ENCODE peak calls at places on chromosomes 11 and 22, in four cellular contexts. Q is A549, O is K562, U is HepG2. A is an unnamed sample.
A peak's percentile ranks its signal among the peaks of the same experiment; 100 is the strongest.

GRCh38 chr11:111452146-111452545 is 60.0 kb downstream of the BTG4 start:
- DNase-seq in Q (no peak), U (no peak), O (no peak), A (no peak)

GRCh38 chr11:75532200-75532972 is 6.6 kb upstream of the GDPD5 start:
- DNase-seq in U (peak; percentile 70), O (peak; percentile 82), Q (peak; percentile 82), A (peak; percentile 40)

GRCh38 chr11:11960687-11961086 is 47.7 kb downstream of the DKK3 start:
- DNase-seq in U (no peak), O (no peak), Q (no peak), A (no peak)

GRCh38 chr11:47495856-47496217 is 46.9 kb upstream of the RAPSN start:
- DNase-seq in Q (no peak), U (no peak), O (no peak), A (no peak)

GRCh38 chr11:68989936-68990606 is 9.3 kb upstream of the MRGPRD start:
- DNase-seq in Q (no peak), O (no peak), U (no peak), A (no peak)

GRCh38 chr11:8218840-8219239 is 44.8 kb downstream of the LMO1 start:
- DNase-seq in O (no peak), U (no peak), Q (no peak), A (no peak)

GRCh38 chr11:124834526-124835190 is 30.6 kb upstream of the ROBO3 start:
- DNase-seq in Q (no peak), U (no peak), O (no peak), A (no peak)

GRCh38 chr11:78795862-78796261 is 221.2 kb upstream of the NARS2 start:
- DNase-seq in Q (no peak), O (no peak), U (no peak), A (no peak)

GRCh38 chr11:126484266-126484665 is 128.8 kb downstream of the ST3GAL4 start:
- DNase-seq in O (no peak), Q (no peak), U (peak; percentile 11), A (no peak)

GRCh38 chr11:35622070-35622469 is 3.8 kb downstream of the FJX1 start:
- DNase-seq in O (no peak), Q (no peak), U (peak; percentile 6), A (no peak)

GRCh38 chr11:47269829-47270305 is at the start of gene MADD:
- DNase-seq in U (peak; percentile 65), O (peak; percentile 96), Q (peak; percentile 89), A (peak; percentile 55)

GRCh38 chr11:9347100-9347499 is 32.7 kb upstream of the TMEM41B start:
- DNase-seq in Q (no peak), U (no peak), O (peak; percentile 62), A (no peak)

GRCh38 chr22:37639771-37640590 is 512 bp downstream of the SH3BP1 start:
- DNase-seq in U (no peak), Q (no peak), O (peak; percentile 54), A (no peak)

GRCh38 chr11:41459602-41460405 is at the start of gene LRRC4C:
- DNase-seq in Q (no peak), O (no peak), U (no peak), A (no peak)

GRCh38 chr11:120532511-120533196 is 21.1 kb downstream of the GRIK4 start:
- DNase-seq in O (no peak), Q (no peak), U (peak; percentile 63), A (no peak)

GRCh38 chr11:126890561-126890960 is 110.0 kb downstream of the KIRREL3 start:
- DNase-seq in U (no peak), O (no peak), Q (no peak), A (no peak)

GRCh38 chr11:124676386-124676785 is 2.7 kb downstream of the SPA17 start:
- DNase-seq in Q (no peak), U (no peak), O (no peak), A (no peak)

GRCh38 chr11:67586568-67587250 is 3.1 kb downstream of the GSTP1 start:
- DNase-seq in U (no peak), O (no peak), Q (no peak), A (no peak)

GRCh38 chr11:117597083-117597482 is 199.9 kb downstream of the DSCAML1 start:
- DNase-seq in O (peak; percentile 47), U (peak; percentile 21), Q (peak; percentile 14), A (no peak)

GRCh38 chr11:28460348-28460747 is 352.2 kb downstream of the METTL15 start:
- DNase-seq in Q (no peak), O (no peak), U (no peak), A (no peak)

GRCh38 chr11:48109046-48109666 is 107.5 kb upstream of the OR4B1 start:
- DNase-seq in O (peak; percentile 50), Q (peak; percentile 71), U (peak; percentile 25), A (no peak)

GRCh38 chr22:35191412-35191811 is 65.9 kb upstream of the HMGXB4 start:
- DNase-seq in U (peak; percentile 23), Q (no peak), O (no peak), A (no peak)

GRCh38 chr11:33536178-33536577 is 164.4 kb downstream of the C11orf91 start:
- DNase-seq in U (no peak), Q (no peak), O (no peak), A (no peak)

GRCh38 chr22:20748820-20749428 is 25.0 kb upstream of the SERPIND1 start:
- DNase-seq in Q (no peak), U (no peak), O (no peak), A (peak; percentile 82)

GRCh38 chr11:130817608-130817944 is 98.7 kb downstream of the SNX19 start:
- DNase-seq in Q (no peak), U (no peak), O (no peak), A (no peak)

GRCh38 chr11:129372609-129373488 is 2.8 kb upstream of the BARX2 start:
- DNase-seq in Q (no peak), U (no peak), O (no peak), A (no peak)

GRCh38 chr11:63007920-63008319 is 7.7 kb downstream of the SLC22A8 start:
- DNase-seq in O (peak; percentile 26), Q (no peak), U (no peak), A (no peak)

GRCh38 chr11:19281041-19281440 is 40.3 kb upstream of the E2F8 start:
- DNase-seq in Q (no peak), O (no peak), U (no peak), A (peak; percentile 23)

GRCh38 chr11:3169952-3170755 is 5.0 kb upstream of the OSBPL5 start:
- DNase-seq in U (no peak), O (no peak), Q (no peak), A (no peak)

GRCh38 chr11:13261600-13262061 is 16.0 kb upstream of the BMAL1 start:
- DNase-seq in U (no peak), O (no peak), Q (peak; percentile 69), A (no peak)

GRCh38 chr11:34633990-34634725 is 13.3 kb downstream of the EHF start:
- DNase-seq in Q (no peak), U (peak; percentile 45), O (no peak), A (no peak)

GRCh38 chr11:72962084-72962483 is 147.9 kb downstream of the ATG16L2 start:
- DNase-seq in O (no peak), U (no peak), Q (no peak), A (no peak)

GRCh38 chr11:7381937-7382336 is 103.4 kb upstream of the OLFML1 start:
- DNase-seq in Q (no peak), U (no peak), O (no peak), A (no peak)

GRCh38 chr11:128772814-128773213 is 78.9 kb downstream of the FLI1 start:
- DNase-seq in Q (no peak), O (no peak), U (no peak), A (no peak)

GRCh38 chr11:68932358-68932757 is 28.7 kb downstream of the IGHMBP2 start:
- DNase-seq in O (no peak), U (no peak), Q (no peak), A (no peak)

GRCh38 chr11:35364101-35364780 is 55.1 kb downstream of the SLC1A2 start:
- DNase-seq in O (no peak), Q (peak; percentile 46), U (no peak), A (no peak)

GRCh38 chr22:27100789-27101188 is 443.4 kb downstream of the MIAT start:
- DNase-seq in Q (no peak), O (no peak), U (no peak), A (no peak)

DNA sequence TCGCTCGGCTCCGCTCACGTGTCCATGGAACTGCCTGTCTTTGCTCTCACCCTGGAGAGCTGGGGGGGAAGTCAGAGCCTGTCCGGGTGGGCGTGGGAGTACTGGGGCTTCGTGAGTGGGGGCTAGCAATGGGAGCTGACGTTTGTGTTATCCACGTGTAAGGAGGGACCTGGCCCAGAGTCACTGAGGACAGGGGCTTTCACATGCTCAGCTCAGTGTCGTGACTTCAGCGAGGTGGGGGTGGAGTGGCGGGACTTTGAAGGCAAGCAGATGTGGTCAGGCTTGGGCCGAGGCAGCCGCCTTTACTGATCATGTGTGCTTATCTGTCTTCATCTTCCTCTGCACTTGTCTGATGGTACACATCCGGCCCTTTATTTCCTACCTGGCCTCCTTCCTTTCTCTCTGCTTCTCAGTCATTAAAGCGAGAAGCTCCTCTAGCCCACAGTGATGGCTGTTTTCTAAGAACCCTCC is 113.1 kb upstream of the NNMT start:
- DNase-seq in U (no peak), Q (no peak), O (no peak), A (no peak)
- TF ChIP-seq POLR2AphosphoS2 in U (no peak), Q (no peak), O (no peak), A (no peak)

DNA sequence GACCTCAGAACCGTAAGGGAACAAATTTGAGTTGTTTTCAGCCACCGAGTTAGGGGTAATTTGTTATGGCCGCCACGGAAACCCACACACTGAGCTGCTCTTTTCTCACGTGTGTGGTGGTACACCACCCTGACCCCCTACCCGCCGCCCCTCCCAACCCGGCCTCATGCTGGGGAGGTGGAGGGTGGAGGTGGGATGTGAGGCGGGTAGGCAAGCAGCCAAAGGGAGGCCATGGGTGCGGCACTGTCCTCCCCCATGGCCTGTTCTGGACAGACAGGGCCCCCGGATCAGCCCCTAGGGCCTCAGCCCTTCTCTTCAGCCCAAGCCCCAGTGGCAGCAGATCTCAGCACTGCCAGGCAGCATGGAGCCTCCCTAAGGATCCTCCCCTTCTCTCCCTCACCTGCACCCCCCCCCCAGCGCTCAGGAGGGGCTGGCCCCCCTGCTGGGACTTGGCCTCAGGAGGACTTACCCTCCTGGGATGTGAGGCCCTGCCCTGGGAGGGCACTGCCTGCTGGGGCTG is 7.9 kb downstream of the PRR5 start:
- DNase-seq in O (peak; percentile 23), Q (no peak), U (no peak), A (no peak)
- TF ChIP-seq CEBPB in O (no peak), Q (no peak), U (no peak), A (no peak)

GRCh38 chr22:16776088-16776487 is 49.1 kb downstream of the XKR3 start:
- DNase-seq in Q (no peak), U (no peak), O (no peak), A (no peak)

GRCh38 chr22:16777284-16777924 is 47.8 kb downstream of the XKR3 start:
- DNase-seq in O (no peak), Q (no peak), U (no peak), A (no peak)

GRCh38 chr22:16774911-16775529 is 50.2 kb downstream of the XKR3 start:
- DNase-seq in U (no peak), Q (no peak), O (no peak), A (no peak)
- TF ChIP-seq POLR2AphosphoS2 in U (no peak), Q (no peak), O (no peak), A (no peak)

DNA sequence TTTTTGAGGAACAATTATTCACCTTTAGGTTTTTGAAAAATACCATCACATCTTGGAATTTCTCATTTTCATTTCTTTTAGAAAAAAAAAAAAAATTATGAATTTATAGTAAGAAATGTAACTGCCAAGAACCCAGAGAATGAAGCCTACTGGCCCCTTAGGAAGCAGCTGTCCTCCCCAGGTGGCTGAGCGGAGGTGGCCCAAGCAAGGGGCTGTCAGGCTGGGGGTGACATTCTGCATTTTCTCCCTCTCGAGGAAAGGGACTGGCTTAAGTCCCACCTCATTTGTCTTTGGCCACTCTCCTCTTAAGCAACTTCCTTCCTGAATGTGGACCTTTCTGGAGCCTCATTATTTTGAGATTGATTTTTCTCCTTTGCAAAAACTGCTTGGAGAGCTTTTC is 111.9 kb downstream of the MORC2 start:
- DNase-seq in O (peak; percentile 1), Q (no peak), U (no peak), A (no peak)
- TF ChIP-seq CEBPB in O (no peak), Q (no peak), U (no peak), A (no peak)

GRCh38 chr11:353315-353857 is 15.9 kb upstream of the B4GALNT4 start:
- DNase-seq in Q (no peak), O (peak; percentile 44), U (peak; percentile 90), A (no peak)
- TF ChIP-seq POLR2AphosphoS2 in Q (no peak), O (no peak), U (no peak), A (no peak)

A was measured in GM12878.